ENCODE peak calls at places on chromosomes 12 and 14, in seven cellular contexts. T is ovary, J is AG04450, O is RWPE2, P is thoracic aorta, F is heart right ventricle, M is lower lobe of right lung. U is an unnamed sample.

GRCh38 chr12:130954544-130954831 is 781 bp downstream of the ADGRD1 start:
- DNase-seq in T (no peak), J (no peak), O (no peak), P (no peak), F (no peak), M (peak; percentile 76), U (no peak)

GRCh38 chr12:574475-575128 is 88.6 kb downstream of the NINJ2 start:
- DNase-seq in T (no peak), J (no peak), O (no peak), P (no peak), F (no peak), M (no peak), U (peak; percentile 11)

GRCh38 chr12:4858385-4858784 is 51.3 kb upstream of the KCNA1 start:
- DNase-seq in T (no peak), J (no peak), O (no peak), P (no peak), F (no peak), M (no peak), U (no peak)

GRCh38 chr12:115044073-115044472 is 360.1 kb upstream of the TBX3 start:
- DNase-seq in T (no peak), J (no peak), O (no peak), P (no peak), F (no peak), M (no peak), U (peak; percentile 4)

GRCh38 chr14:88384653-88385205 is 728 bp upstream of the SPATA7 start:
- DNase-seq in T (no peak), J (no peak), O (no peak), P (no peak), F (no peak), M (no peak), U (peak; percentile 15)

GRCh38 chr12:65826513-65827171 is 2.4 kb downstream of the HMGA2 start:
- DNase-seq in T (no peak), J (no peak), O (no peak), P (no peak), F (no peak), M (no peak), U (peak; percentile 59)

GRCh38 chr12:127125607-127126259 is 1141.2 kb upstream of the TMEM132C start:
- DNase-seq in T (no peak), J (no peak), O (peak; percentile 93), P (no peak), F (no peak), M (no peak), U (peak; percentile 75)

GRCh38 chr12:57793920-57794319 is 11.3 kb downstream of the TSFM start:
- DNase-seq in T (no peak), J (no peak), O (no peak), P (no peak), F (no peak), M (no peak), U (peak; percentile 81)

GRCh38 chr12:4449862-4450222 is 4.2 kb upstream of the FGF6 start:
- DNase-seq in T (no peak), J (no peak), O (no peak), P (no peak), F (no peak), M (no peak), U (no peak)

GRCh38 chr12:10453144-10453543 is at the start of gene KLRC1:
- DNase-seq in T (no peak), J (no peak), O (no peak), P (no peak), F (no peak), M (no peak), U (no peak)

GRCh38 chr14:100486025-100486828 is 101.0 kb downstream of the BEGAIN start:
- DNase-seq in T (peak; percentile 84), J (peak; percentile 48), O (no peak), P (peak; percentile 21), F (peak; percentile 52), M (peak; percentile 60), U (peak; percentile 74)

GRCh38 chr14:70622111-70622712 is 19.5 kb upstream of the TTC9 start:
- DNase-seq in T (no peak), J (no peak), O (no peak), P (no peak), F (peak; percentile 16), M (no peak), U (peak; percentile 46)

GRCh38 chr12:9646794-9647622 is 22.5 kb upstream of the CLEC2D start:
- DNase-seq in T (no peak), J (no peak), O (no peak), P (no peak), F (no peak), M (no peak), U (peak; percentile 32)

GRCh38 chr12:47980172-47980571 is 16.8 kb downstream of the TMEM106C start:
- DNase-seq in T (no peak), J (no peak), O (no peak), P (no peak), F (no peak), M (no peak), U (no peak)

GRCh38 chr12:7989827-7990491 is 42.6 kb upstream of the FOXJ2 start:
- DNase-seq in T (no peak), J (no peak), O (no peak), P (peak; percentile 25), F (peak; percentile 20), M (peak; percentile 82), U (peak; percentile 23)

GRCh38 chr14:100088226-100088625 is 23.0 kb downstream of the EVL start:
- DNase-seq in T (no peak), J (no peak), O (no peak), P (no peak), F (no peak), M (no peak), U (no peak)

GRCh38 chr12:642633-643477 is 20.4 kb downstream of the NINJ2 start:
- DNase-seq in T (peak; percentile 78), J (no peak), O (no peak), P (no peak), F (peak; percentile 77), M (peak; percentile 90), U (peak; percentile 59)

GRCh38 chr12:12398026-12398859 is 41.4 kb downstream of the BORCS5 start:
- DNase-seq in T (peak; percentile 63), J (peak; percentile 89), O (peak; percentile 65), P (peak; percentile 39), F (peak; percentile 48), M (no peak), U (peak; percentile 98)

GRCh38 chr12:28872654-28873268 is 276.3 kb upstream of the FAR2 start:
- DNase-seq in T (peak; percentile 19), J (peak; percentile 33), O (no peak), P (no peak), F (peak; percentile 55), M (no peak), U (peak; percentile 79)

GRCh38 chr12:52221912-52222457 is 11.1 kb upstream of the KRT7 start:
- DNase-seq in T (no peak), J (no peak), O (peak; percentile 60), P (no peak), F (no peak), M (no peak), U (no peak)

GRCh38 chr12:104490850-104491249 is 34.1 kb downstream of the CHST11 start:
- DNase-seq in T (no peak), J (no peak), O (no peak), P (no peak), F (no peak), M (no peak), U (no peak)

GRCh38 chr12:4203772-4204376 is 69.7 kb upstream of the CCND2 start:
- DNase-seq in T (no peak), J (no peak), O (no peak), P (no peak), F (no peak), M (no peak), U (no peak)

GRCh38 chr12:67748761-67749075 is 100.2 kb downstream of the DYRK2 start:
- DNase-seq in T (no peak), J (no peak), O (no peak), P (no peak), F (no peak), M (no peak), U (no peak)

DNA sequence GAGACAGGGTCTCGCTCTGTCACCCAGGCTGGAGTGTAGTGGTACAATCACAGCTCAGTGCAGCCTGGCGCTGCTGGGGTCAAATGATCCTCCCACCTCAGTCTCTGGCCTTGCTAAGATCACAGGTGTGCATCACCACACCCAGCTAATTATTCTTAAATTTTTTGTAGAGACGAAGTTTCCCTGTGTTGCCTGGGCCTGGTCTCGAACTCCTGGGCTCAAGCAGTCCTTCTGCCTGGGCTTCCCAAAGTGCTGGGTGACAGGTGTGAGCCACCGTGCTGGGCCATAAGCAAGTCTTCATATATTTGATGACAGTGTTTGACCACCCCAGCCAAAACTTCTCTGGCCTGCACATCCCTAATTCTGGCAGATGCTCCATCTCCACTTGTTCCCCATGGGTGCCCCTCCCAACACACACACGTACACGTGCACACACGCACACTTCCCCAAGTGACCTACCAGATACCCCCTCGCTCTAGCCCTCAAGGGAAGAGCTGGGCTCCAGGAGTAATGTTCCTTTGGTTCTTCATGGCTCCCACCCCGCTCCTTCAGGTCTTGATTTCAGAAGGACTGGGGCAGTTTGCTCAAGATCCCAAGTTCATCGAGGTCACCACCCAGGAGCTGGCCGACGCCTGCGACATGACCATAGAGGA is 104.3 kb upstream of the FKBP4 start:
- DNase-seq in T (no peak), J (no peak), O (no peak), P (no peak), F (no peak), M (no peak), U (no peak)
- H3K4me3 ChIP-seq in T (peak overlapping the region; percentile 18), J (peak overlapping the region; percentile 32), O (no peak overlapping the region), P (peak overlapping the region; percentile 57), F (no peak overlapping the region), M (peak overlapping the region; percentile 49), U (no peak overlapping the region)

DNA sequence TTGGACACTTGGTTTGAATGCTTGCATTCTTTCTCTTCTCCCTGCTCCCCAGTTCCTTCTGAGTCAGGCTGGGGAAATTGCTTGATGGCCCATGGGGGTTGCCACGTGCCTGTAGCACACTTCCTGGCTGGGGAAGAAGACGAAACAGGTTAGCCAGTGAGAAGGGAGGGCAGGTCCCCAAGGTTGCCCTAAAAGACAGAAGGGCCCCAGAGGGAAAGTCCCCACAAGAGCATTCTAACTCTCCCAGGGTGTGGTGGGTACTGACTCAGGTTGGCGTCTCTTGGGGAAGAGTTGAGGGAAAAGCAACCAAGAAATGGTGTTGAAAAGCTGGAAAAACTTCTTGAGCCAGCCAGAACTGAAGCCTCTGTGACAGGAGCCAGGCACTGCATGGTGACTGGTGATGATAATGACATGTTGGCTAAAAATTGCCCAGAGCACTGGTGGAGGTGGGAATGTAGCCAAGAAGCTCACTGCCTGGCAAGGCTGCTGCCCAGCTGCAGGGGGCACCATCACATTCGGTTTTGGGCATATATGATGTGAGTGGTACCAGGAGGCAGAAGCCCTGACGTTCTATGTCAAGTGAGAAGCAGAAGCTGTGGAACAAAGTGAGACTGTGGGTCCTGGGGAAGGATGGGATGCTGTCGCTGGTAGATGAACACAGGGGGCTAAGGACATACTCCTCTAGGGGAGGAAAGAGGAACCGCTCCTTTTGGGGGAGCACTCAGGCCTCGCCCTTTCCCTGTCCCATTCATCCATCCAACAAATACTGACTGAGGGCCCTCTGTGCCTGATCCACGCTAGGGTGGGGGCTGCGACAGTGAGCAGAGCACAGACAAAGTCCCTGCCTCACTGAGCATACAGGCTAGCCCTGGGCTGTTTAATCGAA is 8.1 kb upstream of the RABGGTA start:
- DNase-seq in T (no peak), J (no peak), O (no peak), P (no peak), F (peak; percentile 68), M (no peak), U (no peak)
- TF ChIP-seq CTCF in T (no peak), J (peak; percentile 2), O (peak; percentile 20), P (no peak), F (peak; percentile 62), M (peak; percentile 25), U (no peak)

GRCh38 chr14:56119221-56119967 is 1.2 kb downstream of the PELI2 start:
- DNase-seq in T (peak; percentile 66), J (no peak), O (no peak), P (no peak), F (peak; percentile 31), M (peak; percentile 73), U (peak; percentile 44)
- H3K4me3 ChIP-seq in T (peak overlapping the region; percentile 54), J (peak overlapping the region; percentile 75), O (peak overlapping the region; percentile 61), P (peak overlapping the region; percentile 94), F (peak overlapping the region; percentile 42), M (peak overlapping the region; percentile 79), U (peak overlapping the region; percentile 76)

GRCh38 chr12:53344487-53344823 is 8.3 kb upstream of the SP7 start:
- DNase-seq in T (no peak), J (no peak), O (no peak), P (no peak), F (no peak), M (no peak), U (no peak)
- TF ChIP-seq CTCF in T (no peak), J (no peak), O (no peak), P (no peak), F (no peak), M (no peak), U (no peak)